ENCODE peak calls at places on chromosomes 2 and 18, in five cellular contexts. N is pancreas, T is esophagus squamous epithelium, Q is mammary epithelial cell, M is PC-3. E is an unnamed sample. For H3K36me3, the result is how much of the 10 kb centered on the place peaks cover.

GRCh38 chr2:227513113-227513512 is 41.2 kb downstream of the AGFG1 start:
- DNase-seq in N (no peak), T (no peak), Q (no peak), M (no peak), E (no peak)

GRCh38 chr2:225667465-225667864 is 268.0 kb downstream of the NYAP2 start:
- DNase-seq in N (no peak), T (no peak), Q (no peak), M (no peak), E (no peak)

GRCh38 chr2:186135697-186136096 is 350.4 kb upstream of the ZC3H15 start:
- DNase-seq in N (no peak), T (no peak), Q (peak), M (peak), E (no peak)

GRCh38 chr2:169782513-169782912 is 16.2 kb upstream of the SSB start:
- DNase-seq in N (no peak), T (no peak), Q (no peak), M (no peak), E (no peak)

GRCh38 chr2:29004755-29005154 is 23.7 kb downstream of the TOGARAM2 start:
- DNase-seq in N (no peak), T (no peak), Q (no peak), M (no peak), E (no peak)

GRCh38 chr2:217988014-217988839 is 14.6 kb downstream of the TNS1 start:
- DNase-seq in N (peak), T (no peak), Q (peak), M (peak), E (peak)

GRCh38 chr18:77005651-77006195 is 126.9 kb downstream of the MBP start:
- DNase-seq in N (no peak), T (no peak), Q (no peak), M (no peak), E (no peak)

GRCh38 chr2:164605295-164605694 is 16.0 kb downstream of the GRB14 start:
- DNase-seq in N (no peak), T (no peak), Q (no peak), M (no peak), E (no peak)

GRCh38 chr2:218319813-218320360 is 27.6 kb upstream of the TMBIM1 start:
- DNase-seq in N (no peak), T (no peak), Q (no peak), M (no peak), E (no peak)

GRCh38 chr2:38540580-38541290 is 62.0 kb downstream of the HNRNPLL start:
- DNase-seq in N (no peak), T (no peak), Q (peak), M (no peak), E (no peak)

GRCh38 chr2:208440716-208441115 is 34.1 kb downstream of the PTH2R start:
- DNase-seq in N (no peak), T (no peak), Q (no peak), M (no peak), E (no peak)

GRCh38 chr2:230161180-230161579 is 58.6 kb downstream of the SP110 start:
- DNase-seq in N (no peak), T (no peak), Q (peak), M (peak), E (no peak)

GRCh38 chr18:40874233-40874632 is 1080.8 kb upstream of the PIK3C3 start:
- DNase-seq in N (no peak), T (no peak), Q (peak), M (peak), E (no peak)

GRCh38 chr18:79740741-79741700 is 56.7 kb upstream of the KCNG2 start:
- DNase-seq in N (no peak), T (no peak), Q (no peak), M (no peak), E (no peak)

GRCh38 chr2:172434821-172435607 is 7.6 kb downstream of the ITGA6 start:
- DNase-seq in N (no peak), T (no peak), Q (no peak), M (no peak), E (no peak)

GRCh38 chr2:144159264-144159663 is 360.7 kb downstream of the ZEB2 start:
- DNase-seq in N (no peak), T (no peak), Q (no peak), M (no peak), E (no peak)

GRCh38 chr18:49459404-49460171 is 857 bp downstream of the DYM start:
- DNase-seq in N (peak), T (no peak), Q (no peak), M (peak), E (no peak)

GRCh38 chr2:201860541-201861154 is 54.3 kb downstream of the CDK15 start:
- DNase-seq in N (peak), T (no peak), Q (peak), M (peak), E (no peak)

GRCh38 chr18:23380001-23380550 is 73.0 kb upstream of the RIOK3 start:
- DNase-seq in N (no peak), T (no peak), Q (peak), M (peak), E (peak)

GRCh38 chr2:168480825-168481585 is 24.9 kb downstream of the CERS6 start:
- DNase-seq in N (no peak), T (no peak), Q (no peak), M (no peak), E (no peak)

GRCh38 chr18:63405986-63406385 is 16.3 kb downstream of the VPS4B start:
- DNase-seq in N (peak), T (no peak), Q (no peak), M (no peak), E (no peak)
- H3K36me3 ChIP-seq in N (under half), T (under half), Q (under half), M (half or more), E (half or more)

GRCh38 chr2:148640767-148641166 is 3.8 kb upstream of the EPC2 start:
- DNase-seq in N (no peak), T (no peak), Q (no peak), M (no peak), E (no peak)
- TF ChIP-seq CTCF in N (no peak), T (no peak), Q (peak), M (peak), E (no peak)

GRCh38 chr2:44320832-44321231 is 40.5 kb downstream of the PREPL start:
- DNase-seq in N (no peak), T (no peak), Q (no peak), M (no peak), E (no peak)
- H3K36me3 ChIP-seq in N (under half), T (under half), Q (under half), M (under half), E (half or more)

GRCh38 chr2:96159084-96159830 is 14.0 kb upstream of the DUSP2 start:
- DNase-seq in N (no peak), T (no peak), Q (no peak), M (no peak), E (no peak)
- TF ChIP-seq CTCF in N (no peak), T (no peak), Q (no peak), M (no peak), E (no peak)

DNA sequence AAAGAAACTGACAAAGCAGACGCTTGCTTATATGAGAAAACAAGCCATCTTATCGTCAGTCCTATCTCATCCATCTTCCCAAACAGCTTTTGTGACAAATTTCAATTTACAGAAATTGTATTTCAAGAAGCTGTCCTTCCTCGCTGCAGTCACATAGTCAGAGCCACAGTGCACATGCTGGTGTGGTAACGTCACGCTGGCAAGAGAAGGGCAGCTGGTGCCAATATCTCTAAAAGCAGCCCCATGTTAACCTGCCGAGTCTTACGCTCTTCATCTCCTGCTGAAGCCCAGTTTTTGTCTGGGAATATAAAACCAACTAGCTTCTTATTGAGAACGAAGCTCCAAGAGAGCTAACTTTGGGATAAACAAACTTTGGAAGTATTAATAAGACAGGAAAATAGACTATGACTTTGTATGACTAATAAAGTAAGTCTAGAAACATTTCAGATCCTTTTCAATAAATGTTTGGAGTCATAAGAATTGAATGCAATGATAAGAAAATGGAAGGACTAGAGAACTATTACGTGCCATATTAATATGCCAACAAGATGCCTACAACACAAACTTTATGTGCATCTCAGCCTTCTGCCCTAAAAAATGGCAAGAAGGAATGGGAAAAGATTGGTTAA is 75.0 kb upstream of the TFCP2L1 start:
- DNase-seq in N (no peak), T (no peak), Q (no peak), M (peak), E (no peak)
- H3K36me3 ChIP-seq in N (under half), T (under half), Q (under half), M (under half), E (under half)

GRCh38 chr2:73070651-73071451 is 661 bp downstream of the SFXN5 start:
- DNase-seq in N (peak), T (peak), Q (peak), M (peak), E (peak)

GRCh38 chr2:73069855-73070650 is 1.5 kb downstream of the SFXN5 start:
- DNase-seq in N (no peak), T (no peak), Q (peak), M (peak), E (no peak)

GRCh38 chr2:73072416-73072815 is 904 bp upstream of the SFXN5 start:
- DNase-seq in N (no peak), T (no peak), Q (no peak), M (no peak), E (no peak)

GRCh38 chr2:73069041-73069854 is 2.3 kb downstream of the SFXN5 start:
- DNase-seq in N (no peak), T (no peak), Q (no peak), M (peak), E (no peak)

DNA sequence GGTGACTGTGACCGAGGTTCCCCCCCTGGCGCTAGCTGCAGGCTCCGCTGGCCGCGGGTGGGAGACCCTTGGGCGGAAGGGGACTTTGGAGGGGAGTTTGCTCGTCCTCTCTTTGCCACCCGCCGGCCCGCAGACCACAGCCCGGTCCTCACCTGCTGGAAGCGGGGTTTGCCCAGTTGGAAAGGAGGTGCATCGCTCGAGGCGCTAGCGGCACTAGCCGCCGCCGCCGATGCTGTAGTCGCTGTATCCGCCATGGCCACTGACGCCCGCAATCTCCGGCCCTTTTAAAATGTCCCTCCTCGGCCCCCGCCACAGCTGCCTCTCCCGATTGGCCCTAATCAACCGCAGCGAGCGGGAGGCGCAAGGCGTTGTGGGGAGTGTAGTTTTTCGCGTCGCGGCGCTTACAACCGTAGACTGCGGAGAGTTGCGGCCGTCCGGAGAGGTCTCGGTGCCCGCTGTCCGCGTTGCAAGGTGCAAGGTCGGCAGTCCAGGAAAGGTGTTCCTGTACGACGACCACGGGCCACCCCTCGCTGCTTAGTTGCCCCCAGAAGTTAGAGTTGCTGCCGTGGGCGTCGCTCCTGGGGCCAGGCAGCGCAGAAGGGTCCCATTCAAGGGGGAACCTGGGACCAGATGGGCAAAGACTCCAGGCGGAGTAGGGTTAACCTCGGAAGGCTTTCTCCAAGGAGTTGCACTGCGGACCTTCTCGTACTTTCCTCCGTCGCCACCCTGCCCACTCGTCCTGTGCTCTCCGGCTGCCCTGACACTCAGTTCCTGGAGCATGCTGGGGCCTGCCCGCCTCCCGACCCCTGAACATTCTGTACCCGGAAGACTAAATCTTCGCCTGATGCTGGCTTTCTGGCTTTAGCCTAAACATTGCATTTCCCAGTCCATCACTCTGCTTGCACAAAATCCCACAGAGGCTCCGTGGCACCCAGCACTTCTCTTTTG is at the start of gene SFXN5:
- DNase-seq in N (peak), T (peak), Q (peak), M (peak), E (peak)
- TF ChIP-seq CTCF in N (no peak), T (peak), Q (peak), M (no peak), E (peak)